ENCODE peak calls at places on chromosome 16, in nine cellular contexts. W is body of pancreas, J is transverse colon, T is lower lobe of right lung, N is stomach, X is upper lobe of right lung, G is lung, Q is mucosa of descending colon, A is cardiac muscle cell. H is an unnamed sample. For H3K4me1, the result is how much of the 10 kb centered on the place peaks cover.

GRCh38 chr16:82368041-82368440 is 198.0 kb upstream of the MPHOSPH6 start:
- DNase-seq in A (peak), G (no peak), W (peak), J (no peak), Q (no peak), N (peak), T (no peak), X (no peak), H (peak)

GRCh38 chr16:79278506-79278905 is 322.0 kb downstream of the MAF start:
- DNase-seq in X (no peak), A (no peak), T (no peak), N (no peak), Q (peak), G (no peak), J (peak), W (no peak), H (peak)

GRCh38 chr16:19601083-19601976 is 45.8 kb downstream of the VPS35L start:
- DNase-seq in A (peak), G (no peak), J (peak), Q (no peak), X (no peak), W (peak), T (no peak), N (no peak), H (peak)

GRCh38 chr16:15810411-15810810 is 46.4 kb downstream of the MYH11 start:
- DNase-seq in X (no peak), A (no peak), W (no peak), G (no peak), Q (no peak), N (no peak), T (no peak), J (no peak), H (no peak)

GRCh38 chr16:17294856-17295255 is 175.9 kb downstream of the XYLT1 start:
- DNase-seq in A (no peak), W (no peak), J (no peak), Q (no peak), T (no peak), N (no peak), G (no peak), X (no peak), H (no peak)

GRCh38 chr16:518858-519257 is 8.7 kb upstream of the CAPN15 start:
- DNase-seq in J (no peak), T (peak), Q (no peak), G (no peak), N (no peak), W (no peak), A (no peak), X (no peak), H (peak)

GRCh38 chr16:89119161-89119621 is 25.5 kb downstream of the ACSF3 start:
- DNase-seq in X (no peak), T (peak), W (no peak), J (no peak), A (no peak), G (no peak), Q (peak), N (no peak), H (no peak)

GRCh38 chr16:23072084-23072599 is 77.1 kb downstream of the USP31 start:
- DNase-seq in J (peak), T (peak), W (no peak), A (no peak), G (no peak), N (peak), X (peak), Q (peak), H (peak)

GRCh38 chr16:21524068-21524751 is 75.2 kb upstream of the METTL9 start:
- DNase-seq in A (no peak), T (peak), J (no peak), G (no peak), N (no peak), X (no peak), W (no peak), Q (peak), H (no peak)

GRCh38 chr16:89507219-89507833 is 877 bp upstream of the SPG7 start:
- DNase-seq in G (no peak), Q (no peak), A (no peak), J (no peak), W (no peak), N (peak), T (peak), X (no peak), H (no peak)

GRCh38 chr16:79402356-79402755 is 198.2 kb downstream of the MAF start:
- DNase-seq in X (no peak), Q (peak), W (peak), A (no peak), G (no peak), T (no peak), J (peak), N (peak), H (peak)

GRCh38 chr16:3577302-3577752 is at the start of gene NLRC3:
- DNase-seq in G (no peak), J (peak), A (no peak), T (no peak), Q (no peak), X (no peak), W (no peak), N (no peak), H (peak)

GRCh38 chr16:668519-669171 is 713 bp downstream of the RHOT2 start:
- DNase-seq in J (no peak), A (no peak), N (no peak), X (no peak), W (no peak), Q (no peak), T (no peak), G (no peak), H (no peak)

GRCh38 chr16:87702325-87702811 is 63.4 kb downstream of the KLHDC4 start:
- DNase-seq in J (peak), W (no peak), A (peak), N (no peak), X (no peak), G (no peak), Q (no peak), T (no peak), H (no peak)

GRCh38 chr16:75789237-75789636 is 62.9 kb upstream of the CPHXL start:
- DNase-seq in G (no peak), W (no peak), A (peak), J (no peak), X (no peak), T (no peak), Q (no peak), N (no peak), H (peak)

GRCh38 chr16:89736554-89736953 is 15.2 kb downstream of the ZNF276 start:
- DNase-seq in W (no peak), X (no peak), J (no peak), N (no peak), A (no peak), Q (no peak), G (no peak), T (no peak), H (no peak)

GRCh38 chr16:69566437-69567030 is 768 bp downstream of the NFAT5 start:
- DNase-seq in J (peak), G (peak), N (peak), Q (peak), W (peak), A (peak), X (peak), T (peak), H (no peak)

GRCh38 chr16:54957403-54957802 is 26.7 kb downstream of the IRX5 start:
- DNase-seq in A (peak), G (no peak), J (peak), X (no peak), N (peak), Q (no peak), W (peak), T (no peak), H (peak)

GRCh38 chr16:68081796-68082567 is 3.2 kb upstream of the NFATC3 start:
- DNase-seq in A (no peak), W (no peak), N (no peak), Q (no peak), T (no peak), X (no peak), J (no peak), G (no peak), H (peak)

GRCh38 chr16:6267682-6268081 is 1065.0 kb upstream of the RBFOX1 start:
- DNase-seq in X (no peak), Q (no peak), W (no peak), N (no peak), A (no peak), T (no peak), J (no peak), G (no peak), H (no peak)

GRCh38 chr16:47310792-47311211 is 150.1 kb downstream of the ITFG1 start:
- DNase-seq in J (no peak), N (no peak), T (no peak), G (no peak), X (no peak), A (no peak), W (no peak), Q (no peak), H (no peak)

GRCh38 chr16:75048051-75048450 is 49.2 kb downstream of the ZNRF1 start:
- DNase-seq in G (no peak), T (no peak), W (no peak), J (no peak), Q (no peak), X (no peak), A (no peak), N (no peak), H (no peak)

GRCh38 chr16:83214671-83215070 is 587.9 kb downstream of the CDH13 start:
- DNase-seq in N (no peak), W (no peak), Q (no peak), X (no peak), J (no peak), A (no peak), G (no peak), T (no peak), H (no peak)

GRCh38 chr16:5028950-5029475 is 4.7 kb downstream of the NAGPA start:
- DNase-seq in Q (no peak), G (no peak), J (no peak), X (no peak), A (no peak), T (peak), N (no peak), W (no peak), H (no peak)

GRCh38 chr16:5526826-5527225 is 429.2 kb upstream of the EEF2KMT start:
- DNase-seq in Q (no peak), G (no peak), T (no peak), J (no peak), X (no peak), N (no peak), A (peak), W (no peak), H (no peak)

GRCh38 chr16:73212431-73212830 is 164.5 kb upstream of the ZFHX3 start:
- DNase-seq in X (no peak), J (no peak), T (no peak), A (no peak), N (no peak), G (no peak), W (no peak), Q (no peak), H (no peak)

GRCh38 chr16:4904942-4905615 is 31.9 kb downstream of the PPL start:
- DNase-seq in G (no peak), Q (no peak), T (peak), W (no peak), J (no peak), N (no peak), A (no peak), X (no peak), H (no peak)

GRCh38 chr16:22317625-22318024 is 20.4 kb downstream of the POLR3E start:
- DNase-seq in W (no peak), T (no peak), Q (no peak), X (peak), N (no peak), A (no peak), J (no peak), G (no peak), H (no peak)

GRCh38 chr16:11793840-11794239 is 3.2 kb downstream of the ZC3H7A start:
- DNase-seq in A (no peak), G (no peak), N (no peak), T (no peak), X (peak), Q (no peak), W (no peak), J (no peak), H (peak)
- H3K4me1 ChIP-seq in A (half or more), G (under half), N (half or more), T (half or more), X (half or more), Q (under half), W (half or more), J (half or more), H (under half)

GRCh38 chr16:14309001-14309886 is 238.1 kb downstream of the MRTFB start:
- DNase-seq in A (no peak), W (peak), G (no peak), T (no peak), Q (no peak), J (no peak), X (no peak), N (peak), H (no peak)

GRCh38 chr16:14307623-14308356 is 236.7 kb downstream of the MRTFB start:
- DNase-seq in G (no peak), W (peak), X (no peak), Q (no peak), J (no peak), T (no peak), A (no peak), N (no peak), H (no peak)

GRCh38 chr16:14308357-14308723 is 237.2 kb downstream of the MRTFB start:
- DNase-seq in A (no peak), X (no peak), W (no peak), T (no peak), G (no peak), Q (no peak), N (no peak), J (no peak), H (no peak)

GRCh38 chr16:14310519-14310991 is 239.4 kb downstream of the MRTFB start:
- DNase-seq in T (no peak), J (peak), Q (no peak), A (no peak), W (no peak), X (no peak), N (no peak), G (no peak), H (no peak)

GRCh38 chr16:14309906-14310305 is 238.8 kb downstream of the MRTFB start:
- DNase-seq in A (no peak), J (no peak), G (no peak), W (no peak), N (no peak), Q (no peak), T (no peak), X (no peak), H (no peak)
- H3K4me1 ChIP-seq in A (under half), J (under half), G (under half), W (half or more), N (half or more), Q (under half), T (under half), X (under half), H (under half)

GRCh38 chr16:11082860-11083388 is 138.6 kb downstream of the CLEC16A start:
- DNase-seq in A (no peak), N (no peak), W (no peak), J (no peak), G (no peak), Q (no peak), X (no peak), T (no peak), H (no peak)
- H3K4me1 ChIP-seq in A (under half), N (half or more), W (under half), J (under half), G (under half), Q (under half), X (under half), T (under half), H (under half)

GRCh38 chr16:24970708-24971107 is 44.5 kb downstream of the ARHGAP17 start:
- DNase-seq in X (no peak), A (no peak), W (no peak), T (no peak), J (no peak), G (no peak), Q (no peak), N (no peak), H (no peak)

GRCh38 chr16:24972608-24973220 is 42.5 kb downstream of the ARHGAP17 start:
- DNase-seq in G (no peak), Q (no peak), X (no peak), T (no peak), A (no peak), W (no peak), N (no peak), J (no peak), H (no peak)

GRCh38 chr16:24969071-24969470 is 46.1 kb downstream of the ARHGAP17 start:
- DNase-seq in W (no peak), Q (no peak), J (no peak), G (no peak), T (no peak), X (no peak), A (no peak), N (no peak), H (no peak)

GRCh38 chr16:24973771-24974461 is 41.3 kb downstream of the ARHGAP17 start:
- DNase-seq in W (no peak), N (no peak), Q (no peak), T (no peak), X (no peak), A (no peak), G (no peak), J (no peak), H (peak)

DNA sequence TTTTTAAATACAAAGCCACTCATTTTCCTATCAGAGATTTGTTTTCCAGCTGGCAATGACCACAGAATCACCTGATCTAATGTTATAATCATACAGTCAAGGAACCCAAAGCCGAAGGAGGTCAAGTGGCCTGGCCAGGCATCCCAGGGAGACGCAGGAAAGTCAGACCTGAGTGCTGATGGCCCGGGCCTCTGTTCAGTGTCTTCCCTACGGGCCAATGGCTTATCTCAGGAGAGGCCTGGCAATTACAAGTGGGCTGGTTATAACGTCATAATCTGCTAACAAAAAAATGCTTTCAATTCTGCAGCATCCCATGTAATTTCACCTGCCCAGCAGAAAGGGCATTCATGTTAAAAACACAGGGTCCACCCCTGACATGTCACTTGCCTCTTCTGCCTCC is 43.5 kb downstream of the ARHGAP17 start:
- DNase-seq in A (peak), Q (no peak), N (no peak), J (no peak), T (no peak), W (no peak), X (no peak), G (no peak), H (no peak)
- H3K4me1 ChIP-seq in A (under half), Q (under half), N (under half), J (under half), T (under half), W (under half), X (under half), G (under half), H (under half)

GRCh38 chr16:85885537-85885936 is 13.4 kb upstream of the IRF8 start:
- DNase-seq in Q (no peak), G (no peak), X (no peak), N (no peak), A (no peak), J (no peak), T (no peak), W (no peak), H (no peak)
- H3K4me1 ChIP-seq in Q (under half), G (under half), X (under half), N (under half), A (under half), J (under half), T (under half), W (under half), H (under half)

GRCh38 chr16:28188085-28188916 is 23.5 kb downstream of the XPO6 start:
- DNase-seq in T (no peak), J (no peak), N (no peak), A (no peak), W (no peak), X (no peak), Q (no peak), G (no peak), H (no peak)
- H3K4me1 ChIP-seq in T (half or more), J (under half), N (half or more), A (under half), W (under half), X (under half), Q (under half), G (under half), H (under half)

DNA sequence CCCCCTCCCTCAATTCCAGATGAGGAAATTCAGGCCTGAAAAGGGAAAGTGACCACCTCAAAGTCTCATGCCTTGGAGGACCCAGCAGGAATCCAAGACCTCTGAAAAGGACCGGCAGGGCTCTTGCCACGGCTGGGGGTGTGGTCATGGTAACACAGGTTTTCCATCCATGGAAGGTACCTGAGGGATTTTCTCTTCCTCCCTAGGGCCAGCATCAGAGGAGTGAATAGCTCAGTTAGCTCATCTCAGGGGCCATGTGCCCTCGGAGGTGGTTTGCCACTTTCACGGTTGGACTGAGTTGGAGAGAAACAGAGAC is 1.3 kb downstream of the CIITA start:
- DNase-seq in J (no peak), X (no peak), A (no peak), W (no peak), T (no peak), N (no peak), G (no peak), Q (no peak), H (no peak)
- H3K4me1 ChIP-seq in J (under half), X (under half), A (under half), W (under half), T (half or more), N (under half), G (under half), Q (under half), H (under half)